ENCODE peak calls at places on chromosomes 3 and 15, in four cellular contexts. G is Peyer's patch, D is IMR-90, K is H1. V is an unnamed sample. For H3K9me3, the result is how much of the 10 kb centered on the place peaks cover.

GRCh38 chr3:151003024-151003771 is 30.7 kb upstream of the CLRN1 start:
- DNase-seq in K (no peak), D (peak), G (no peak), V (no peak)

GRCh38 chr15:94403246-94403824 is 172.0 kb downstream of the MCTP2 start:
- DNase-seq in D (no peak), G (no peak), K (no peak), V (no peak)

GRCh38 chr3:5212625-5213573 is 25.4 kb downstream of the EDEM1 start:
- DNase-seq in K (no peak), D (no peak), G (no peak), V (no peak)

GRCh38 chr3:177733936-177734335 is 536.7 kb upstream of the TBL1XR1 start:
- DNase-seq in K (no peak), G (no peak), D (no peak), V (no peak)

GRCh38 chr15:76964157-76964556 is 30.8 kb upstream of the PSTPIP1 start:
- DNase-seq in K (no peak), G (no peak), D (peak), V (no peak)

GRCh38 chr3:39118079-39118478 is 10.6 kb downstream of the TTC21A start:
- DNase-seq in G (no peak), K (no peak), D (no peak), V (no peak)

GRCh38 chr3:156102267-156102912 is 18.0 kb upstream of the KCNAB1 start:
- DNase-seq in K (no peak), G (no peak), D (no peak), V (no peak)

GRCh38 chr15:67185621-67186225 is 68.7 kb downstream of the AAGAB start:
- DNase-seq in K (no peak), D (no peak), G (no peak), V (no peak)

GRCh38 chr3:129116482-129116946 is 5.1 kb downstream of the RAB43 start:
- DNase-seq in D (no peak), K (no peak), G (no peak), V (peak)

GRCh38 chr3:38650248-38650940 is 907 bp upstream of the SCN5A start:
- DNase-seq in G (no peak), D (no peak), K (no peak), V (no peak)

GRCh38 chr15:66489179-66489791 is 8.3 kb downstream of the SNAPC5 start:
- DNase-seq in K (no peak), D (no peak), G (no peak), V (no peak)

GRCh38 chr15:62254137-62254934 is 89.3 kb upstream of the C2CD4B start:
- DNase-seq in D (peak), K (peak), G (peak), V (peak)

GRCh38 chr3:119322021-119322522 is 27.9 kb downstream of the ARHGAP31 start:
- DNase-seq in K (no peak), G (no peak), D (peak), V (no peak)

GRCh38 chr3:194386610-194387009 is 12.5 kb downstream of the GP5 start:
- DNase-seq in D (no peak), G (no peak), K (no peak), V (no peak)

GRCh38 chr15:89905846-89906378 is 6.8 kb downstream of the ARPIN start:
- DNase-seq in K (no peak), G (no peak), D (no peak), V (no peak)
- H3K27ac ChIP-seq in K (no peak), G (no peak), D (no peak), V (no peak)

GRCh38 chr15:25730918-25731317 is 132.2 kb downstream of the ATP10A start:
- DNase-seq in D (no peak), K (no peak), G (no peak), V (no peak)
- H3K9me3 ChIP-seq in D (under half), K (under half), G (under half), V (under half)

GRCh38 chr3:32181370-32181769 is 57.1 kb upstream of the CMTM8 start:
- DNase-seq in D (no peak), K (no peak), G (no peak), V (no peak)

GRCh38 chr3:32180151-32180850 is 58.2 kb upstream of the CMTM8 start:
- DNase-seq in K (no peak), G (no peak), D (no peak), V (no peak)

GRCh38 chr3:32177702-32178198 is 60.7 kb upstream of the CMTM8 start:
- DNase-seq in G (peak), K (no peak), D (peak), V (peak)

GRCh38 chr3:32175607-32176197 is 62.8 kb upstream of the CMTM8 start:
- DNase-seq in K (no peak), G (peak), D (peak), V (peak)

DNA sequence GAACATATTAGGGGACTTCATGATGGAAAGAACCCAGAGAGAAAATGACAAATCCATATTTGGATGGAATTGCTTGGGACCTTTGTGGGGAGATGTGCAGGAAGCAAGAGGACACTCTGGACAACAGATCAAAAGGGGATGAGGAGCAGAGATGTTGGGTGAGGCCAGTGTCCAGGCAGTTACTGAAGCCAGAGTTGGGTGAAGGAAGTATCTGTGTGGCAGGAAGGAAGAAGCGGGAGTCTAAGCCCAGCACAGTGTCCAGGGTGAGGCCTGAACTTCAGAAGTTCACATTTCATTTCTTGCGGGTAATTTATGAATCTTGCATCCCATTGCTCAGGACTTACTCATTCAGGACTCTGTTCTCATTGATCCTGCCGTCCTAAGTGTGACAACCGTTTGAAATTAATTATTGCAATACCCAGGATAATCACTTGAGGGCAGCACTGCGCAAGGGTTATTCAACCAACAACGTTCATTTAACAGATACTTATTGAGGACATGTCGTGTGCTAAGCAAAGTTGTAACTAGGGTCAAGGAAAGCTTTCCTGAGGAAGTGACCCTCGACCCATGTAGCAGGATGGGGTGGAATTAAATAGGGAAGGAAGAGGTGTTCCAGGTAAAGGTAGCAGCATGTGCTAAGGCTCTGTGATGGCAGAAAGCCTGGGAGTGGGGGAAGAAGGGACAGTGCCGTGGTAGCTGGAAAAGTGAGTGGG is 61.3 kb upstream of the CMTM8 start:
- DNase-seq in G (peak), K (peak), D (peak), V (peak)
- TF ChIP-seq CTCF in G (peak), K (peak), D (peak), V (peak)

GRCh38 chr3:99645277-99646106 is 7.1 kb downstream of the COL8A1 start:
- DNase-seq in D (peak), K (no peak), G (no peak), V (no peak)
- H3K27ac ChIP-seq in D (peak), K (no peak), G (no peak), V (no peak)

GRCh38 chr15:26438316-26438715 is 334.6 kb downstream of the GABRB3 start:
- DNase-seq in K (no peak), D (no peak), G (no peak), V (no peak)

GRCh38 chr15:26443321-26443720 is 329.5 kb downstream of the GABRB3 start:
- DNase-seq in K (no peak), D (no peak), G (no peak), V (no peak)

GRCh38 chr15:26438718-26439117 is 334.1 kb downstream of the GABRB3 start:
- DNase-seq in G (no peak), D (no peak), K (no peak), V (no peak)

GRCh38 chr15:26442680-26443079 is 330.2 kb downstream of the GABRB3 start:
- DNase-seq in G (no peak), K (no peak), D (no peak), V (no peak)

DNA sequence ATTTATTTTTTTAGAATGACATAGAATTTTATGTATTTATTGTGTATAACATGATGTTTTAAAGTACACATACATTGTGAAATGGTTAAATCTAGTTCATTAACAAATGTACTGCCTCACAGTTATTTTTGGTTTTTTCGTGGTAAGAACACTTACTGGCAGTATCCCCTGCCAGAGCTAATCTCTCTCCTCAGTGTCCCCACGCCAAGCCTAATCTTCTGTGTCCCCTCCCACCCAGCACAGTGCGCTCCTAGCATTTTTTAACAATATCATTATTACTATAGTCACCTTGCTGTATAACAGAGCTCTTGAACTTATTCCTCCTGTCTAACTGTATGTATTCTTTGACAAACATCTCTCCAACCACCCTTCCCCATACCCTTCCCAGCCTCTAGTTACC is 333.2 kb downstream of the GABRB3 start:
- DNase-seq in K (no peak), D (no peak), G (no peak), V (no peak)
- H3K9me3 ChIP-seq in K (under half), D (under half), G (under half), V (under half)

DNA sequence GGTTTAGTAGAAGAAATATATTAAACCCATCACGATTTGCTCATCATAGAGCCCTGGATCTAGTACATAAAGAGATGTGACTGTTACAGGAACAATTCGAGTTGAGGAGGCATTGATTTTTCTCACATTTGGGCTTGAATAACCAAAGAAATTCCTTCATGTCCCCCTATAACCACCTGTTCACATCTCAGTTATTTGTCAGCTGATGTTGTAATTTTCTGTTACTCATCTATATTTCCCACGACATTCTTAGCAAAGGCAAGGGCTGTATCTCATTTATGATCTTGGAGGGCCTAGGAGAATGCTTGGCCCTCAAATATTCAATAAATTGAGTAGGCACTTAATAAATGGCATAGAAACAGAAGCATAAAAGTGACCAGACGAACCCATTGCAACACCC is 36.4 kb upstream of the GYG1 start:
- DNase-seq in D (no peak), K (no peak), G (no peak), V (no peak)
- TF ChIP-seq CTCF in D (no peak), K (no peak), G (no peak), V (no peak)

DNA sequence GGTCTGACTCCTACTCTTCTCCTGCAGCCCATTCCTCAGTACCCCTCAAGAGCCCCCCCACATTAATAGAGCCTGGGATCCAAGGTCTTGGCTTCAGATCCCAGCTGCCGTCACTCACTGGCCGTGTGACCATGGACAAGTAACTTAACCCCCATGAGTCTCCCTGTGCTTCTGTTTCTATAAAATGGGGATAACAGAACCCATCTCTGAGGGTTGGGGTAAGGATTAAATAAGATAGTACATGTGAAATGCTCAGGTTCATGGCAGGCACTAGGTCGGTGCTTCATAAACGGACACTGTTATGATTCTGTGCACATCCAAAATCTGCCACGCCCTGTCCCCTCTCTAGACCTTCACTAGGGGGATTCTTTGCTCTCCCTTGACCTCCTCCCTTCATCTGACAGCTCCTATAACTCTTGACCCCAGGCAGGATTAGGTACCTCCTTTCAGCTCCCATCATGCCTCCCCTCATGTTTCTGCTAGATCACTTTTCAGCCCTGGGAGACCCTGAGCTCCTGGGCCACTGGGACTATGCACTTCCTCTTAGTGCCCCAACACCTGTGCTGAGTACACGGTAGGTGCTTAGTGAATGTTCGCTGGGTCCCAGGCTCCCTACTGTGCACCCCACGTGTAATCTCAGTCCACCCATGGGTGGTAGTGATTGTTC is 1.5 kb downstream of the CAND2 start:
- DNase-seq in G (no peak), D (no peak), K (no peak), V (no peak)
- H3K27ac ChIP-seq in G (no peak), D (no peak), K (no peak), V (no peak)

DNA sequence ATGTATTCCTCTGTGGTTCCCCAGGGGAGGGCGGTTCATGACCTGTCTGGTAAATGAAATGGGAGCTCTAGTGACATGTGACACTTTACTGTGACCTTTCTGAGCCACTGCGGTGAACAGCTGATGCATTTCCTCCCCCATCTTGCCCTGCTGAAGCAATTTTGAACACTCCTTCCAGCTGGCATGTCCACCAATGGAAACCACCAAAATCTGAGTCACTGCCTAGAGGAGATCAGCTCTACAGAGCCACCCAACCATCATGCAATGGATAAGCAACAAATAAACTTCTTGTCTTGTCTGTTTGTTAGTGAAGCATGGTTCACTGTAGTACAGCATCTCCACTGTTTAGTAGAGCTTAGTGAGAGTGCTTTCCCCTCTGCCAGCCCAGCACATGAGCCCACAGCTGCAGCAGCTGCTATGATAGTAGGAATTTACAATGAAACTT is 479.5 kb downstream of the NTRK3 start:
- DNase-seq in D (peak), K (no peak), G (no peak), V (no peak)
- H3K9me3 ChIP-seq in D (under half), K (under half), G (under half), V (under half)

DNA sequence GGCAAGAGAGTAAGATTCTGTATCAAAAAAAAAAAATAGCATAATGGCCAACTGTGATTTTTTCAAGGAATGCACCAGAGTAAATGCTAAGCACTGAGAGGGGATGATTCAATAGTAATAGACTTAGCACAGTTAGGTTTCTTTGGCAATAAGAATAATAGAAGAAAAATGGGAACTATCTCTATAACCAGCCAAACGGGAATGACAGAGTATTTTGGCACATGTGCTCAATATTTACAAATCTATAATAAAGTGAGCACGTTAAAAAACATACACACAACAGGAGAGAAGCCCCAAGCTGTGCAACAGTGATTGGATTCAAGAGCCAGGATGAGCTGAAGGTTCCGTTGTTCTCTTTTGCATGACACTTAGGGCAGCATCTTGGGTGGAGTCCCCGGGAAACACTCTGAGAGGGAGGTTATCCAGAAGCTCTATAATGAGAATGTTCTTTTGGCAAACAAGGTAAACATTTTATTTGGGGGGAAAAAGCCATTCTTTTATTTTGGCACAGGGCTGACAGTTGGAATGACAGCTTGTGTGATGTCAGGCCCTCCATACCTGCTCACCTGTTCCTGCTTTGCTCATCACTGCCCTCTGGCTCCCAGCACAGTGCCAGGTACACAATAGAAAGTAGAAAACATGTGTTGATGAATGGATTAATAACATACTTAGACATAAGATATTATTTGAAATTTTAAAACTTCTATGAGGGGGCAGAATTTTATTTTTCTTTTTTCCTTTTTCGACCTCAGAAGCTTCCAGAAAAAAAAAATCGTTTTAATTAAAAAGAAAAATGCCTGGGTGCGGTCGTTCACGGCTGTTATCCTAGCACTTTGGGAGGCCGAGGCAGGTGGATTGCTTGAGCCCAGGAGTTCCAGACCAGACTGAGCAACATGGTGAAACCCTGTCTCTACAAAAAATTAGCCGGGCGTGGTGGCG is 44.0 kb upstream of the MUC4 start:
- DNase-seq in K (no peak), D (no peak), G (no peak), V (no peak)
- TF ChIP-seq CTCF in K (peak), D (no peak), G (peak), V (no peak)